ENCODE peak calls at places on chromosomes 7 and 10, in ten cellular contexts. One of them, this sample, is unnamed.

GRCh38 chr7:101947899-101948298 is 130.5 kb downstream of the CUX1 start:
- DNase-seq in activated CD4-positive, alpha-beta T cell treated with anti-CD3 and anti-CD28 coated beads, Interleukin-2, amount 10 ng/mL, durations not matched to agents 7 days and 5 days: no peak
- DNase-seq in NCI-H146: peak
- DNase-seq in heart right ventricle: peak
- DNase-seq in body of pancreas: peak
- DNase-seq in DND-41: no peak
- DNase-seq in GM13977: no peak
- DNase-seq in naive thymus-derived CD8-positive, alpha-beta T cell: no peak
- DNase-seq in PC-3: no peak
- DNase-seq in germinal center: no peak
- DNase-seq in this sample: no peak

GRCh38 chr10:125840955-125841354 is 17.6 kb downstream of the BCCIP start:
- DNase-seq in DND-41: no peak
- DNase-seq in heart right ventricle: no peak
- DNase-seq in NCI-H146: peak
- DNase-seq in germinal center: no peak
- DNase-seq in activated CD4-positive, alpha-beta T cell treated with anti-CD3 and anti-CD28 coated beads, Interleukin-2, amount 10 ng/mL, durations not matched to agents 7 days and 5 days: no peak
- DNase-seq in naive thymus-derived CD8-positive, alpha-beta T cell: no peak
- DNase-seq in GM13977: no peak
- DNase-seq in PC-3: peak
- DNase-seq in body of pancreas: no peak
- DNase-seq in this sample: no peak

GRCh38 chr7:44796034-44796503 is 412 bp upstream of the PPIA start:
- DNase-seq in naive thymus-derived CD8-positive, alpha-beta T cell: no peak
- DNase-seq in PC-3: peak
- DNase-seq in body of pancreas: no peak
- DNase-seq in GM13977: no peak
- DNase-seq in germinal center: peak
- DNase-seq in DND-41: no peak
- DNase-seq in NCI-H146: peak
- DNase-seq in heart right ventricle: no peak
- DNase-seq in activated CD4-positive, alpha-beta T cell treated with anti-CD3 and anti-CD28 coated beads, Interleukin-2, amount 10 ng/mL, durations not matched to agents 7 days and 5 days: peak
- DNase-seq in this sample: peak

GRCh38 chr7:130884437-130885417 is 150.7 kb upstream of the KLF14 start:
- DNase-seq in GM13977: no peak
- DNase-seq in heart right ventricle: no peak
- DNase-seq in NCI-H146: no peak
- DNase-seq in PC-3: peak
- DNase-seq in activated CD4-positive, alpha-beta T cell treated with anti-CD3 and anti-CD28 coated beads, Interleukin-2, amount 10 ng/mL, durations not matched to agents 7 days and 5 days: no peak
- DNase-seq in body of pancreas: no peak
- DNase-seq in DND-41: no peak
- DNase-seq in germinal center: no peak
- DNase-seq in naive thymus-derived CD8-positive, alpha-beta T cell: no peak
- DNase-seq in this sample: no peak

GRCh38 chr10:62815373-62816111 is 624 bp downstream of the EGR2 start:
- DNase-seq in DND-41: no peak
- DNase-seq in GM13977: no peak
- DNase-seq in activated CD4-positive, alpha-beta T cell treated with anti-CD3 and anti-CD28 coated beads, Interleukin-2, amount 10 ng/mL, durations not matched to agents 7 days and 5 days: peak
- DNase-seq in PC-3: no peak
- DNase-seq in naive thymus-derived CD8-positive, alpha-beta T cell: no peak
- DNase-seq in heart right ventricle: peak
- DNase-seq in NCI-H146: no peak
- DNase-seq in body of pancreas: peak
- DNase-seq in germinal center: peak
- DNase-seq in this sample: no peak

GRCh38 chr10:132865851-132866600 is 76.3 kb downstream of the CFAP46 start:
- DNase-seq in GM13977: no peak
- DNase-seq in heart right ventricle: no peak
- DNase-seq in germinal center: no peak
- DNase-seq in DND-41: no peak
- DNase-seq in PC-3: no peak
- DNase-seq in body of pancreas: peak
- DNase-seq in NCI-H146: no peak
- DNase-seq in activated CD4-positive, alpha-beta T cell treated with anti-CD3 and anti-CD28 coated beads, Interleukin-2, amount 10 ng/mL, durations not matched to agents 7 days and 5 days: no peak
- DNase-seq in naive thymus-derived CD8-positive, alpha-beta T cell: no peak
- DNase-seq in this sample: no peak

GRCh38 chr7:132145466-132145865 is 430.8 kb downstream of the PLXNA4 start:
- DNase-seq in PC-3: peak
- DNase-seq in activated CD4-positive, alpha-beta T cell treated with anti-CD3 and anti-CD28 coated beads, Interleukin-2, amount 10 ng/mL, durations not matched to agents 7 days and 5 days: no peak
- DNase-seq in NCI-H146: no peak
- DNase-seq in germinal center: no peak
- DNase-seq in naive thymus-derived CD8-positive, alpha-beta T cell: no peak
- DNase-seq in GM13977: no peak
- DNase-seq in body of pancreas: no peak
- DNase-seq in DND-41: no peak
- DNase-seq in heart right ventricle: peak
- DNase-seq in this sample: no peak

GRCh38 chr7:135275971-135276580 is 42.4 kb downstream of the STRA8 start:
- DNase-seq in body of pancreas: no peak
- DNase-seq in naive thymus-derived CD8-positive, alpha-beta T cell: no peak
- DNase-seq in NCI-H146: no peak
- DNase-seq in DND-41: no peak
- DNase-seq in PC-3: no peak
- DNase-seq in germinal center: no peak
- DNase-seq in GM13977: no peak
- DNase-seq in activated CD4-positive, alpha-beta T cell treated with anti-CD3 and anti-CD28 coated beads, Interleukin-2, amount 10 ng/mL, durations not matched to agents 7 days and 5 days: no peak
- DNase-seq in heart right ventricle: no peak
- DNase-seq in this sample: no peak

GRCh38 chr7:2019693-2020511 is 212.8 kb downstream of the MAD1L1 start:
- DNase-seq in GM13977: peak
- DNase-seq in body of pancreas: peak
- DNase-seq in NCI-H146: no peak
- DNase-seq in heart right ventricle: peak
- DNase-seq in activated CD4-positive, alpha-beta T cell treated with anti-CD3 and anti-CD28 coated beads, Interleukin-2, amount 10 ng/mL, durations not matched to agents 7 days and 5 days: peak
- DNase-seq in DND-41: no peak
- DNase-seq in PC-3: no peak
- DNase-seq in germinal center: peak
- DNase-seq in naive thymus-derived CD8-positive, alpha-beta T cell: peak
- DNase-seq in this sample: peak

GRCh38 chr10:132408823-132409666 is 12.0 kb downstream of the PWWP2B start:
- DNase-seq in activated CD4-positive, alpha-beta T cell treated with anti-CD3 and anti-CD28 coated beads, Interleukin-2, amount 10 ng/mL, durations not matched to agents 7 days and 5 days: no peak
- DNase-seq in NCI-H146: no peak
- DNase-seq in DND-41: no peak
- DNase-seq in GM13977: no peak
- DNase-seq in PC-3: no peak
- DNase-seq in germinal center: no peak
- DNase-seq in heart right ventricle: no peak
- DNase-seq in body of pancreas: peak
- DNase-seq in naive thymus-derived CD8-positive, alpha-beta T cell: no peak
- DNase-seq in this sample: no peak

GRCh38 chr7:151637781-151638261 is 118.1 kb upstream of the RHEB start:
- DNase-seq in PC-3: no peak
- DNase-seq in naive thymus-derived CD8-positive, alpha-beta T cell: no peak
- DNase-seq in body of pancreas: no peak
- DNase-seq in GM13977: no peak
- DNase-seq in heart right ventricle: peak
- DNase-seq in germinal center: no peak
- DNase-seq in NCI-H146: no peak
- DNase-seq in DND-41: no peak
- DNase-seq in activated CD4-positive, alpha-beta T cell treated with anti-CD3 and anti-CD28 coated beads, Interleukin-2, amount 10 ng/mL, durations not matched to agents 7 days and 5 days: no peak
- DNase-seq in this sample: no peak

GRCh38 chr10:88624840-88625239 is 38.3 kb downstream of the LIPJ start:
- DNase-seq in DND-41: no peak
- DNase-seq in PC-3: no peak
- DNase-seq in body of pancreas: no peak
- DNase-seq in germinal center: no peak
- DNase-seq in NCI-H146: no peak
- DNase-seq in activated CD4-positive, alpha-beta T cell treated with anti-CD3 and anti-CD28 coated beads, Interleukin-2, amount 10 ng/mL, durations not matched to agents 7 days and 5 days: no peak
- DNase-seq in naive thymus-derived CD8-positive, alpha-beta T cell: no peak
- DNase-seq in heart right ventricle: no peak
- DNase-seq in GM13977: no peak
- DNase-seq in this sample: no peak

GRCh38 chr10:72134785-72135765 is 46.7 kb upstream of the SPOCK2 start:
- DNase-seq in heart right ventricle: no peak
- DNase-seq in naive thymus-derived CD8-positive, alpha-beta T cell: no peak
- DNase-seq in GM13977: no peak
- DNase-seq in PC-3: no peak
- DNase-seq in body of pancreas: no peak
- DNase-seq in DND-41: no peak
- DNase-seq in germinal center: peak
- DNase-seq in NCI-H146: no peak
- DNase-seq in activated CD4-positive, alpha-beta T cell treated with anti-CD3 and anti-CD28 coated beads, Interleukin-2, amount 10 ng/mL, durations not matched to agents 7 days and 5 days: no peak
- DNase-seq in this sample: no peak

GRCh38 chr10:32315426-32315825 is 31.5 kb downstream of the EPC1 start:
- DNase-seq in DND-41: no peak
- DNase-seq in germinal center: no peak
- DNase-seq in heart right ventricle: no peak
- DNase-seq in NCI-H146: no peak
- DNase-seq in PC-3: no peak
- DNase-seq in naive thymus-derived CD8-positive, alpha-beta T cell: no peak
- DNase-seq in activated CD4-positive, alpha-beta T cell treated with anti-CD3 and anti-CD28 coated beads, Interleukin-2, amount 10 ng/mL, durations not matched to agents 7 days and 5 days: no peak
- DNase-seq in body of pancreas: no peak
- DNase-seq in GM13977: no peak
- DNase-seq in this sample: no peak

GRCh38 chr10:30637881-30638467 is 8.4 kb upstream of the LYZL2 start:
- DNase-seq in PC-3: peak
- DNase-seq in body of pancreas: no peak
- DNase-seq in NCI-H146: no peak
- DNase-seq in naive thymus-derived CD8-positive, alpha-beta T cell: no peak
- DNase-seq in DND-41: no peak
- DNase-seq in GM13977: no peak
- DNase-seq in heart right ventricle: no peak
- DNase-seq in germinal center: no peak
- DNase-seq in activated CD4-positive, alpha-beta T cell treated with anti-CD3 and anti-CD28 coated beads, Interleukin-2, amount 10 ng/mL, durations not matched to agents 7 days and 5 days: no peak
- DNase-seq in this sample: no peak

GRCh38 chr7:2760098-2760889 is 72.3 kb downstream of the AMZ1 start:
- DNase-seq in activated CD4-positive, alpha-beta T cell treated with anti-CD3 and anti-CD28 coated beads, Interleukin-2, amount 10 ng/mL, durations not matched to agents 7 days and 5 days: no peak
- DNase-seq in DND-41: no peak
- DNase-seq in GM13977: no peak
- DNase-seq in heart right ventricle: peak
- DNase-seq in body of pancreas: peak
- DNase-seq in PC-3: peak
- DNase-seq in germinal center: no peak
- DNase-seq in NCI-H146: peak
- DNase-seq in naive thymus-derived CD8-positive, alpha-beta T cell: no peak
- DNase-seq in this sample: no peak

GRCh38 chr7:133364959-133365680 is 112.2 kb downstream of the EXOC4 start:
- DNase-seq in naive thymus-derived CD8-positive, alpha-beta T cell: no peak
- DNase-seq in heart right ventricle: no peak
- DNase-seq in PC-3: no peak
- DNase-seq in DND-41: no peak
- DNase-seq in GM13977: no peak
- DNase-seq in activated CD4-positive, alpha-beta T cell treated with anti-CD3 and anti-CD28 coated beads, Interleukin-2, amount 10 ng/mL, durations not matched to agents 7 days and 5 days: no peak
- DNase-seq in body of pancreas: no peak
- DNase-seq in NCI-H146: no peak
- DNase-seq in germinal center: no peak
- DNase-seq in this sample: no peak

This sample was measured in GM12864.